ENCODE peak calls at places on chromosomes 16 and 17, in five cellular contexts. One of them, this sample, is unnamed. For H3K27me3, the result is how much of the 10 kb centered on the place peaks cover.

GRCh38 chr16:15033309-15033707 is 22.6 kb downstream of the NTAN1 start:
- DNase-seq in IMR-90: no peak
- DNase-seq in CD8-positive, alpha-beta T cell: no peak
- DNase-seq in astrocyte: no peak
- DNase-seq in BJ: no peak
- DNase-seq in this sample: no peak

GRCh38 chr17:74201250-74201649 is 2.2 kb upstream of the RPL38 start:
- DNase-seq in astrocyte: no peak
- DNase-seq in IMR-90: peak
- DNase-seq in CD8-positive, alpha-beta T cell: no peak
- DNase-seq in BJ: no peak
- DNase-seq in this sample: no peak

GRCh38 chr16:83715217-83715920 is 92.4 kb upstream of the HSBP1 start:
- DNase-seq in BJ: no peak
- DNase-seq in CD8-positive, alpha-beta T cell: no peak
- DNase-seq in IMR-90: no peak
- DNase-seq in astrocyte: no peak
- DNase-seq in this sample: no peak

GRCh38 chr16:81266680-81267095 is 28.2 kb downstream of the BCO1 start:
- DNase-seq in CD8-positive, alpha-beta T cell: no peak
- DNase-seq in BJ: no peak
- DNase-seq in astrocyte: peak
- DNase-seq in IMR-90: no peak
- DNase-seq in this sample: no peak

GRCh38 chr17:12180644-12181261 is 160.1 kb downstream of the MAP2K4 start:
- DNase-seq in astrocyte: peak
- DNase-seq in CD8-positive, alpha-beta T cell: no peak
- DNase-seq in BJ: no peak
- DNase-seq in IMR-90: peak
- DNase-seq in this sample: peak

GRCh38 chr17:36934759-36935630 is 2.3 kb upstream of the LHX1 start:
- DNase-seq in IMR-90: no peak
- DNase-seq in astrocyte: no peak
- DNase-seq in BJ: no peak
- DNase-seq in CD8-positive, alpha-beta T cell: no peak
- DNase-seq in this sample: no peak

GRCh38 chr16:55809386-55809785 is 23.5 kb downstream of the CES1 start:
- DNase-seq in CD8-positive, alpha-beta T cell: no peak
- DNase-seq in BJ: no peak
- DNase-seq in astrocyte: no peak
- DNase-seq in IMR-90: no peak
- DNase-seq in this sample: no peak

GRCh38 chr17:79835953-79836951 is 3.0 kb downstream of the CBX4 start:
- DNase-seq in IMR-90: peak
- DNase-seq in astrocyte: no peak
- DNase-seq in BJ: no peak
- DNase-seq in CD8-positive, alpha-beta T cell: no peak
- DNase-seq in this sample: no peak

GRCh38 chr17:9647014-9647413 is 1.7 kb downstream of the USP43 start:
- DNase-seq in astrocyte: no peak
- DNase-seq in BJ: no peak
- DNase-seq in IMR-90: no peak
- DNase-seq in CD8-positive, alpha-beta T cell: no peak
- DNase-seq in this sample: no peak

GRCh38 chr16:56600398-56600999 is 7.9 kb upstream of the MT2A start:
- DNase-seq in BJ: no peak
- DNase-seq in astrocyte: no peak
- DNase-seq in IMR-90: peak
- DNase-seq in CD8-positive, alpha-beta T cell: peak
- DNase-seq in this sample: no peak

GRCh38 chr17:17140590-17140980 is 65.5 kb downstream of the PLD6 start:
- DNase-seq in CD8-positive, alpha-beta T cell: no peak
- DNase-seq in BJ: peak
- DNase-seq in IMR-90: peak
- DNase-seq in astrocyte: peak
- DNase-seq in this sample: peak

GRCh38 chr17:13437966-13438779 is 163.6 kb downstream of the HS3ST3A1 start:
- DNase-seq in BJ: no peak
- DNase-seq in CD8-positive, alpha-beta T cell: no peak
- DNase-seq in IMR-90: no peak
- DNase-seq in astrocyte: peak
- DNase-seq in this sample: no peak

GRCh38 chr17:1573932-1574696 is 11.5 kb upstream of the PITPNA start:
- DNase-seq in BJ: no peak
- DNase-seq in CD8-positive, alpha-beta T cell: peak
- DNase-seq in IMR-90: peak
- DNase-seq in astrocyte: peak
- DNase-seq in this sample: peak

GRCh38 chr16:66360624-66361324 is 5.7 kb upstream of the CDH5 start:
- DNase-seq in CD8-positive, alpha-beta T cell: no peak
- DNase-seq in astrocyte: no peak
- DNase-seq in IMR-90: no peak
- DNase-seq in BJ: no peak
- DNase-seq in this sample: no peak

GRCh38 chr16:67571464-67571863 is 9.1 kb downstream of the CTCF start:
- DNase-seq in IMR-90: peak
- DNase-seq in astrocyte: peak
- DNase-seq in BJ: no peak
- DNase-seq in CD8-positive, alpha-beta T cell: no peak
- DNase-seq in this sample: no peak

GRCh38 chr16:14527411-14528044 is 102.5 kb downstream of the PARN start:
- DNase-seq in astrocyte: peak
- DNase-seq in BJ: no peak
- DNase-seq in IMR-90: peak
- DNase-seq in CD8-positive, alpha-beta T cell: no peak
- DNase-seq in this sample: peak

GRCh38 chr17:69500911-69501429 is 86.5 kb downstream of the MAP2K6 start:
- DNase-seq in IMR-90: no peak
- DNase-seq in CD8-positive, alpha-beta T cell: no peak
- DNase-seq in astrocyte: no peak
- DNase-seq in BJ: no peak
- DNase-seq in this sample: no peak

GRCh38 chr16:17921357-17921978 is 415.1 kb downstream of the NPIPA8 start:
- DNase-seq in BJ: no peak
- DNase-seq in CD8-positive, alpha-beta T cell: peak
- DNase-seq in astrocyte: no peak
- DNase-seq in IMR-90: no peak
- DNase-seq in this sample: no peak

GRCh38 chr16:8931864-8932263 is 31.8 kb downstream of the USP7 start:
- DNase-seq in astrocyte: peak
- DNase-seq in IMR-90: peak
- DNase-seq in BJ: no peak
- DNase-seq in CD8-positive, alpha-beta T cell: peak
- DNase-seq in this sample: peak

GRCh38 chr16:73176577-73177013 is 128.7 kb upstream of the ZFHX3 start:
- DNase-seq in BJ: peak
- DNase-seq in CD8-positive, alpha-beta T cell: no peak
- DNase-seq in astrocyte: peak
- DNase-seq in IMR-90: peak
- DNase-seq in this sample: peak

GRCh38 chr16:57798267-57798810 is 4.0 kb downstream of the KIFC3 start:
- DNase-seq in CD8-positive, alpha-beta T cell: no peak
- DNase-seq in BJ: no peak
- DNase-seq in astrocyte: no peak
- DNase-seq in IMR-90: no peak
- DNase-seq in this sample: no peak

GRCh38 chr17:1561420-1562177 is 993 bp downstream of the PITPNA start:
- DNase-seq in BJ: no peak
- DNase-seq in astrocyte: no peak
- DNase-seq in CD8-positive, alpha-beta T cell: peak
- DNase-seq in IMR-90: no peak
- DNase-seq in this sample: no peak

GRCh38 chr16:57041182-57042156 is 50.9 kb upstream of the CPNE2 start:
- DNase-seq in BJ: no peak
- DNase-seq in CD8-positive, alpha-beta T cell: peak
- DNase-seq in IMR-90: no peak
- DNase-seq in astrocyte: no peak
- DNase-seq in this sample: no peak

GRCh38 chr16:58733248-58733670 is 857 bp downstream of the GOT2 start:
- DNase-seq in CD8-positive, alpha-beta T cell: no peak
- DNase-seq in BJ: no peak
- DNase-seq in astrocyte: no peak
- DNase-seq in IMR-90: peak
- DNase-seq in this sample: no peak

GRCh38 chr17:58630883-58631522 is 60.8 kb downstream of the TEX14 start:
- DNase-seq in IMR-90: no peak
- DNase-seq in CD8-positive, alpha-beta T cell: peak
- DNase-seq in astrocyte: no peak
- DNase-seq in BJ: no peak
- DNase-seq in this sample: no peak

GRCh38 chr17:74855323-74855722 is 4.4 kb downstream of the GRIN2C start:
- DNase-seq in BJ: no peak
- DNase-seq in IMR-90: no peak
- DNase-seq in CD8-positive, alpha-beta T cell: no peak
- DNase-seq in astrocyte: no peak
- DNase-seq in this sample: no peak

GRCh38 chr16:87929986-87930385 is 6.3 kb downstream of the CA5A start:
- DNase-seq in CD8-positive, alpha-beta T cell: no peak
- DNase-seq in BJ: no peak
- DNase-seq in IMR-90: no peak
- DNase-seq in astrocyte: no peak
- DNase-seq in this sample: no peak

GRCh38 chr16:87926246-87927194 is 9.8 kb downstream of the CA5A start:
- DNase-seq in BJ: no peak
- DNase-seq in IMR-90: no peak
- DNase-seq in astrocyte: no peak
- DNase-seq in CD8-positive, alpha-beta T cell: no peak
- DNase-seq in this sample: no peak

GRCh38 chr16:87924041-87924851 is 12.1 kb downstream of the CA5A start:
- DNase-seq in astrocyte: no peak
- DNase-seq in CD8-positive, alpha-beta T cell: no peak
- DNase-seq in BJ: no peak
- DNase-seq in IMR-90: no peak
- DNase-seq in this sample: no peak

GRCh38 chr16:87924937-87925670 is 11.2 kb downstream of the CA5A start:
- DNase-seq in CD8-positive, alpha-beta T cell: no peak
- DNase-seq in astrocyte: no peak
- DNase-seq in IMR-90: no peak
- DNase-seq in BJ: no peak
- DNase-seq in this sample: no peak

DNA sequence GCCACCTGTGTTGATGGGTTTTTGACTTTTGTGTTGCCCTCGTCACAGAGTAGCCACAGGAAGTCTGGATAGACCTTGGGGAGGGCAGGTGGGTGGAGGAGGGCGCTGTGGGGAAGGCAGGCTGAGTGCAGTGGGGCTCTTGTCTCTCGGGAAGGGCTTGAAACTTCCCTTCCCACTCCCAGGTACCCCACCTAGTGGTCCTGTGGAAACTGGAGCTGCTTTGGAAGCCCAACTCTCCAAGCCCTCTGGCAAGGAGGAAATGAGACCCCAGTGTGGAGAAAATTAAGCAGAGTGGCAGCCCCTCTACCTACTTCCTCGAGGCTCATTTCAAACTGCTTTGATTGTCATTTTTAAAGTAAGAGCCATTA is 9.2 kb downstream of the CA5A start:
- DNase-seq in astrocyte: no peak
- DNase-seq in CD8-positive, alpha-beta T cell: no peak
- DNase-seq in BJ: no peak
- DNase-seq in IMR-90: no peak
- DNase-seq in this sample: no peak
- TF ChIP-seq CTCF in astrocyte: no peak
- TF ChIP-seq CTCF in CD8-positive, alpha-beta T cell: no peak
- TF ChIP-seq CTCF in BJ: no peak
- TF ChIP-seq CTCF in IMR-90: no peak
- TF ChIP-seq CTCF in this sample: peak

GRCh38 chr17:66831383-66832220 is 3.3 kb upstream of the CACNG5 start:
- DNase-seq in astrocyte: no peak
- DNase-seq in BJ: no peak
- DNase-seq in CD8-positive, alpha-beta T cell: no peak
- DNase-seq in IMR-90: no peak
- DNase-seq in this sample: no peak
- H3K27me3 ChIP-seq in astrocyte: under half
- H3K27me3 ChIP-seq in BJ: under half
- H3K27me3 ChIP-seq in CD8-positive, alpha-beta T cell: under half
- H3K27me3 ChIP-seq in IMR-90: under half
- H3K27me3 ChIP-seq in this sample: under half

GRCh38 chr17:4967539-4968165 is at the start of gene SPAG7:
- DNase-seq in CD8-positive, alpha-beta T cell: peak
- DNase-seq in BJ: peak
- DNase-seq in astrocyte: peak
- DNase-seq in IMR-90: peak
- DNase-seq in this sample: peak
- TF ChIP-seq CTCF in CD8-positive, alpha-beta T cell: no peak
- TF ChIP-seq CTCF in BJ: peak
- TF ChIP-seq CTCF in astrocyte: no peak
- TF ChIP-seq CTCF in IMR-90: peak
- TF ChIP-seq CTCF in this sample: no peak

DNA sequence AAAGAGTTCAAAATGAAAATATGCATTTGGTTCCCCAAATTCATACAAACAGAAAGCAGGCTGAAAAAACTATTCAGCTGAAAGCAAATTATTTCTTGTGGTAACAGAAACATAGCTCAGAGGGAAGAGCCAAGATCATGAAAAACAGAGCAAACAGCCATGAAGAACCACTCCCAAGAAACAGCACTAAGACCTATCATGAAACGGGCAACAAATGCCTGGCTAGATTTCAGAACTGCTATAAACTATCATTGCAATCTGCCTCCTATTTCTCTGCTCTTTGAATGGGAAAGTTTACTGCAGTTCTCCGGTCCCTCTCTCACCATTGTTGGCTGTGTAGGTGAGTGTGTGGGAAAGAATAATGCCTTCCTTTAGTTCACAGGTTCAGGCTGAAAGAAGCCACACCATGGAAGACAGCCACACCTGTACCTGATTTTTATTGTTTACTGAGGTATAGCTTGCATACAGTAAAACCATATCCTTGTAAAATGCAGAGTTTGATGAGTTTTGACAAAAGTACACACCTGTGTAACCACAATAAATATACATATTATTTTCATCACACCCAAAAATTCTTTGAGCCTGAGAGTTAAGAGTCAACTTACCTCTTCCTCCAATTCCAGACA is 48.2 kb downstream of the CEP112 start:
- DNase-seq in IMR-90: no peak
- DNase-seq in astrocyte: no peak
- DNase-seq in CD8-positive, alpha-beta T cell: no peak
- DNase-seq in BJ: no peak
- DNase-seq in this sample: no peak
- H3K27me3 ChIP-seq in IMR-90: under half
- H3K27me3 ChIP-seq in astrocyte: under half
- H3K27me3 ChIP-seq in CD8-positive, alpha-beta T cell: under half
- H3K27me3 ChIP-seq in BJ: under half
- H3K27me3 ChIP-seq in this sample: under half